ENCODE peak calls at places on chromosomes 3 and 15, in six cellular contexts. G is GM12878, L is A549, K is SK-N-SH, Y is HepG2, P is K562. M is an unnamed sample.

GRCh38 chr15:90869140-90869541 is 753 bp downstream of the FURIN start:
- DNase-seq in G (no peak), L (no peak), K (no peak), Y (no peak), P (no peak), M (no peak)

GRCh38 chr3:61111764-61112163 is 139.5 kb downstream of the FHIT start:
- DNase-seq in G (peak), L (no peak), K (no peak), Y (no peak), P (no peak), M (no peak)

GRCh38 chr15:78037779-78038305 is 39.7 kb downstream of the TBC1D2B start:
- DNase-seq in G (no peak), L (no peak), K (no peak), Y (no peak), P (no peak), M (no peak)

GRCh38 chr3:47954562-47954961 is 61.7 kb downstream of the MAP4 start:
- DNase-seq in G (no peak), L (no peak), K (peak), Y (peak), P (no peak), M (peak)

GRCh38 chr15:96132126-96132525 is 198.4 kb upstream of the NR2F2 start:
- DNase-seq in G (no peak), L (no peak), K (no peak), Y (no peak), P (no peak), M (no peak)

GRCh38 chr3:175898194-175898593 is 1039.1 kb downstream of the NAALADL2 start:
- DNase-seq in G (no peak), L (no peak), K (no peak), Y (no peak), P (no peak), M (no peak)

GRCh38 chr3:18445421-18446066 is 20.4 kb upstream of the SATB1 start:
- DNase-seq in G (no peak), L (no peak), K (peak), Y (no peak), P (no peak), M (no peak)

GRCh38 chr3:82281205-82281604 is 519.8 kb upstream of the GBE1 start:
- DNase-seq in G (no peak), L (no peak), K (no peak), Y (no peak), P (no peak), M (no peak)

GRCh38 chr15:101054116-101054515 is 135.0 kb downstream of the LRRK1 start:
- DNase-seq in G (no peak), L (no peak), K (no peak), Y (no peak), P (no peak), M (no peak)

GRCh38 chr15:78001656-78002055 is 75.9 kb downstream of the TBC1D2B start:
- DNase-seq in G (no peak), L (no peak), K (no peak), Y (no peak), P (no peak), M (no peak)

GRCh38 chr3:48276856-48277641 is 36.1 kb downstream of the ZNF589 start:
- DNase-seq in G (no peak), L (no peak), K (no peak), Y (no peak), P (no peak), M (no peak)

GRCh38 chr15:25793354-25794050 is 69.6 kb downstream of the ATP10A start:
- DNase-seq in G (peak), L (no peak), K (no peak), Y (no peak), P (no peak), M (no peak)

GRCh38 chr3:49165771-49166751 is at the start of gene CCDC71:
- DNase-seq in G (peak), L (peak), K (peak), Y (peak), P (peak), M (peak)

GRCh38 chr3:133371181-133371580 is 28.7 kb upstream of the BFSP2 start:
- DNase-seq in G (no peak), L (no peak), K (no peak), Y (no peak), P (no peak), M (no peak)

GRCh38 chr3:117052356-117052755 is 342.8 kb downstream of the TUSC7 start:
- DNase-seq in G (no peak), L (no peak), K (no peak), Y (no peak), P (no peak), M (peak)
- TF ChIP-seq SMC3 in G (no peak), L (no peak), K (no peak), Y (no peak), P (no peak), M (no peak)

DNA sequence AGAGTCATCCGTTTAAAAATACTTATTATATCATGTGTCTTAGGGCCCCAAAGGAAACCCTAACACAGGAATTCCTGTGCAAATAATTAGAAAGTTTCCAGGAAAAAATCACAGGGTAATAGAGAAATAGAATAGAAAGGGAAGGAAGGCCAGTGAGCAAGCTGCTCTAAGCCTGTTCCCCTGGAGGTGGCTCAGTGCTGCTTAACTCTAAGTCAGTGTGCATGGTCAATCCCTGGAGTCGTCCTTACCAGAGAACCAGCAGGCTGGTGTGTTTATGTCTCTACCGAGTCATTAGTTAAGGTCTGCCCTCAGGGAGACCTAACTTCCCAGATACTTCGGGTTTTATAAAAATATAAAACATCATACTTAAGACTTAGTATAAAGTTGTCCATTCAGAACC is 21.0 kb upstream of the MCF2L2 start:
- DNase-seq in G (no peak), L (no peak), K (peak), Y (peak), P (peak), M (peak)
- TF ChIP-seq RFX5 in G (no peak), L (no peak), K (no peak), Y (no peak), P (no peak), M (no peak)

GRCh38 chr15:61112231-61112630 is 116.9 kb downstream of the RORA start:
- DNase-seq in G (no peak), L (no peak), K (no peak), Y (no peak), P (no peak), M (no peak)

GRCh38 chr15:61116830-61117229 is 112.3 kb downstream of the RORA start:
- DNase-seq in G (no peak), L (no peak), K (no peak), Y (no peak), P (no peak), M (no peak)

GRCh38 chr15:61118885-61119284 is 110.2 kb downstream of the RORA start:
- DNase-seq in G (no peak), L (no peak), K (peak), Y (no peak), P (peak), M (no peak)

GRCh38 chr15:61115241-61115640 is 113.9 kb downstream of the RORA start:
- DNase-seq in G (no peak), L (no peak), K (no peak), Y (no peak), P (no peak), M (peak)

GRCh38 chr15:61115679-61116078 is 113.4 kb downstream of the RORA start:
- DNase-seq in G (no peak), L (no peak), K (no peak), Y (no peak), P (no peak), M (peak)
- TF ChIP-seq SMC3 in G (no peak), L (no peak), K (no peak), Y (no peak), P (no peak), M (no peak)

GRCh38 chr3:13590841-13591515 is 42.1 kb downstream of the FBLN2 start:
- DNase-seq in G (no peak), L (no peak), K (no peak), Y (no peak), P (no peak), M (peak)
- TF ChIP-seq RFX5 in G (no peak), L (no peak), K (no peak), Y (no peak), P (no peak), M (no peak)

DNA sequence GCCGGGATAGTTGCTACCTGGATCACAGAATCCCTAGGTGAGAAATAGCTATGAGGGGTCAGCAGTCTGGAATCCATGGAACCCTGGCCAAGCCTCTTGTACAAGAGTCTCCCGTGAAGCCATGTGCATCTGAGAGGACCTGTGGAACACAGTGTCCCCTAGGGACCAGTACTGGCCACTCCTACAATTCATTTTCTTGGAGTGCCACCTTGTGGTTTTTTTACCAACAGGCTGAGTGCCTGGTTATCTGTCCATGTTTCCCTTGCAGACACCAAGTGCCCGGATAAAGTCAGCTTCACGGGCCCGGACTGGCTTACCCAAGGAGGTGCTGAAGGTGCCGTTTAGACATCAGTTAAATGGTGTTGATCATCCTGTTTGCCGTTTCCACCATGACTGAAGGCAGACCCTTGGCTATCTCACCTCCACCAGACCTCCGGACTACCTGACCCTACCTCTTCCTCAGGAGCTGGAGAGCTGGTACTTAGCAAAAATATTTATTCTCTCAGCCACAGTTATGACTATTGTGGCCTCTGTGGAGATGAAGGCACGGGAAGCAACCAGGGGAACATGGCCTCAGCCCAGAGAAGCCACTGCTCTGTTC is 93.9 kb downstream of the RBPMS2 start:
- DNase-seq in G (no peak), L (peak), K (peak), Y (peak), P (peak), M (peak)
- TF ChIP-seq SMC3 in G (peak), L (peak), K (peak), Y (peak), P (peak), M (peak)

DNA sequence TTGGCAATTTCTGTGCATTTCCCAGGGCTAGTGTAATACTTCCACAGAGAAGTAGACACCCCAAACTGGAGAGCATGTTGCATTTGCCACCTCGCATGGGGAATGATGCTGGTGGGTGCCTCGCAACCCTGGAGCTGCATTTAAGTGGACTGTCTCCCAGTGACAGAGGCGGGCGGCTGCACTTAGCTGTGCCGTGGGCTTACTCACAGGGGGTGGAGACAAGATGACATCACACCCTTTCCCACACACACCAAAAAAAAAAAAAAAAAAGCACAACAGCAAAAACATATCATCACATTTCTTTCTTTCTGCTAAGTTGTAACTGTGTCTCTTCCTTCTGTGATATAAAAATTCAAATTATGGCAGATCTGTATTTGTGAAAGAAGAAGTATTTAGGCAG is at the start of gene ABI3BP:
- DNase-seq in G (no peak), L (peak), K (peak), Y (no peak), P (no peak), M (peak)
- TF ChIP-seq RFX5 in G (no peak), L (no peak), K (no peak), Y (no peak), P (no peak), M (no peak)

GRCh38 chr15:83105450-83105849 is 2.0 kb upstream of the TM6SF1 start:
- DNase-seq in G (no peak), L (no peak), K (no peak), Y (no peak), P (no peak), M (no peak)
- TF ChIP-seq SMC3 in G (no peak), L (no peak), K (no peak), Y (no peak), P (no peak), M (no peak)